ENCODE peak calls at places on chromosome 1, in five cellular contexts. O is stomach, K is K562, P is Panc1, E is suprapubic skin. V is an unnamed sample.

GRCh38 chr1:148372731-148373130 is 110.4 kb downstream of the PPIAL4G start:
- DNase-seq in O (no peak), K (no peak), P (no peak), E (no peak), V (no peak)

GRCh38 chr1:198890531-198890930 is 251.7 kb downstream of the PTPRC start:
- DNase-seq in O (no peak), K (no peak), P (peak; percentile 59), E (no peak), V (no peak)

GRCh38 chr1:191913234-191913948 is 244.9 kb upstream of the RGS18 start:
- DNase-seq in O (no peak), K (no peak), P (no peak), E (no peak), V (no peak)

GRCh38 chr1:46535063-46535462 is 16.4 kb downstream of the KNCN start:
- DNase-seq in O (peak; percentile 56), K (peak; percentile 74), P (peak; percentile 25), E (no peak), V (peak; percentile 51)

GRCh38 chr1:100277866-100278265 is 11.8 kb downstream of the RTCA start:
- DNase-seq in O (no peak), K (no peak), P (no peak), E (no peak), V (no peak)

GRCh38 chr1:231233735-231234417 is 7.1 kb upstream of the GNPAT start:
- DNase-seq in O (peak; percentile 51), K (no peak), P (no peak), E (no peak), V (no peak)

GRCh38 chr1:102687383-102687782 is 420.9 kb downstream of the COL11A1 start:
- DNase-seq in O (no peak), K (no peak), P (no peak), E (no peak), V (no peak)

GRCh38 chr1:152185544-152186391 is 26.7 kb upstream of the RPTN start:
- DNase-seq in O (peak; percentile 29), K (peak; percentile 41), P (no peak), E (no peak), V (peak; percentile 45)

GRCh38 chr1:54340876-54341275 is 65.3 kb downstream of the SSBP3 start:
- DNase-seq in O (no peak), K (no peak), P (no peak), E (no peak), V (no peak)

GRCh38 chr1:151593651-151594625 is 17.9 kb upstream of the SNX27 start:
- DNase-seq in O (peak; percentile 92), K (peak; percentile 74), P (no peak), E (peak; percentile 89), V (peak; percentile 21)

GRCh38 chr1:172451002-172451443 is 7.2 kb upstream of the PIGC start:
- DNase-seq in O (peak; percentile 43), K (peak; percentile 42), P (no peak), E (no peak), V (no peak)

GRCh38 chr1:37474051-37474696 is at the start of gene ZC3H12A:
- DNase-seq in O (peak; percentile 96), K (peak; percentile 99), P (no peak), E (peak; percentile 95), V (peak; percentile 86)

GRCh38 chr1:248858096-248858890 is 592 bp downstream of the ZNF692 start:
- DNase-seq in O (peak; percentile 85), K (peak; percentile 69), P (no peak), E (no peak), V (peak; percentile 61)

GRCh38 chr1:213416461-213417224 is 365.6 kb downstream of the RPS6KC1 start:
- DNase-seq in O (no peak), K (no peak), P (no peak), E (no peak), V (no peak)

GRCh38 chr1:108845991-108846390 is 10.9 kb downstream of the AKNAD1 start:
- DNase-seq in O (no peak), K (no peak), P (no peak), E (no peak), V (no peak)

GRCh38 chr1:169163059-169163458 is 56.6 kb downstream of the ATP1B1 start:
- DNase-seq in O (no peak), K (no peak), P (no peak), E (no peak), V (no peak)

GRCh38 chr1:92922378-92923035 is 38.8 kb downstream of the DIPK1A start:
- DNase-seq in O (no peak), K (peak; percentile 75), P (no peak), E (no peak), V (no peak)

GRCh38 chr1:214670098-214670497 is 67.1 kb downstream of the CENPF start:
- DNase-seq in O (peak; percentile 33), K (no peak), P (no peak), E (no peak), V (no peak)

GRCh38 chr1:13766906-13767564 is 67.0 kb downstream of the PRDM2 start:
- DNase-seq in O (no peak), K (no peak), P (no peak), E (no peak), V (no peak)

DNA sequence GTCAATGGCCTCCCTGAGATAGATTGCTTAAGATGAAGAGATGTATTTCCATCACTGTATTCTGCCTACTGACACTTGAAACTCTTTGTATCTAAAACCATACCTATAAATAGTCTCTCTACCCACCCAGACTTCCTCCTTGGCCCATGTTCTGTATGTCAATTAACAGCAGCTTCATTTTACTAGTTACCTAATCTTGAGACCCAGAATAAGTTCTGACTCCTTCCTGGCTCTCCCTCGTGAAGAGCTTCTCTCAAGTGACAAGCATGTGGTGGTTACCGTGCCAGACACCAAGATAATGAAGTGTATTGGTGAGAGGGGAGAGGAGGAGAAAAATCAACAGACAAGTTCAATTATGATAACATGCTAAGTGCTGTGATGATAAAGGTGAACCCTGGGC is 128.8 kb upstream of the RAVER2 start:
- DNase-seq in O (no peak), K (no peak), P (no peak), E (no peak), V (no peak)
- H3K4me3 ChIP-seq in O (no peak overlapping the region), K (no peak overlapping the region), P (no peak overlapping the region), E (no peak overlapping the region), V (no peak overlapping the region)

DNA sequence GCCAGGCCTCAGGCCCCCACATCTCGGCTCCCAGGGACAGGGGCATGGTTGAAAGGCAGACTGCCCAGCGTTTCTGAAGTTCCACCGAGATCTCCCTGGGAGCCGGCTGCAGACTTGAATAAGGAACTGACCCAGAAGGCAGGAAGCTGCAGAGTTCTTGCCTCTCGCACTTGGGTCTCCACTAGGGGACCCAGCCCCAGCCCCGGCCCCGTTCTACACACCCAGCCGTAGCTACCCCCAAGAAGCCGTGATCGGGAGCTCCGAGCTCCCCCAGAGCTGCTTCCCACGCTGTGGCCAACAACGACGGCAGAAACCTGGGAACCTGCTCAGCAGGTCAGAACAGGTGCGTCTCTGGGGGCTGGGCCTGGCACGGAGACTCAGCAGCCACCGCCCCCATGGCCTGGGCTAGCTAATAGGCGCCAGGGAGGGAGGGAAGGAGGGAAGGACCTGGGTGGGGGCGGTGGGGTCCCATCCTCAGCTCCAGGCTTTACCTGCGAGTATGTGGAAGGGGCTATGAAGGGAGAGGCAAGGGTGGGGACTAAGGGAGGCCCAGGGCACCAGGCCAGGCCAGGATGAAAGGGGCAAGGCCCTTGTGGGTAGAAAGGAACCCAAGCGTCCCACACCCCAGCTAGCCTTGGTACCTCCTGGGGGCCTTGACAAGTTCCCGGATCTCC is at the start of gene NECTIN4:
- DNase-seq in O (peak; percentile 87), K (no peak), P (no peak), E (peak; percentile 79), V (no peak)
- TF ChIP-seq POLR2AphosphoS5 in O (no peak), K (no peak), P (no peak), E (peak; percentile 75), V (no peak)

GRCh38 chr1:40306296-40306695 is 10.8 kb downstream of the COL9A2 start:
- DNase-seq in O (peak; percentile 54), K (no peak), P (no peak), E (peak; percentile 40), V (no peak)
- H3K4me3 ChIP-seq in O (no peak overlapping the region), K (no peak overlapping the region), P (no peak overlapping the region), E (no peak overlapping the region), V (no peak overlapping the region)

GRCh38 chr1:59442492-59442891 is 145.6 kb downstream of the FGGY start:
- DNase-seq in O (no peak), K (no peak), P (no peak), E (no peak), V (no peak)

GRCh38 chr1:59443355-59443754 is 146.5 kb downstream of the FGGY start:
- DNase-seq in O (no peak), K (no peak), P (no peak), E (no peak), V (no peak)

GRCh38 chr1:59445040-59445439 is 148.1 kb downstream of the FGGY start:
- DNase-seq in O (peak; percentile 49), K (no peak), P (no peak), E (no peak), V (no peak)

GRCh38 chr1:59444520-59444919 is 147.6 kb downstream of the FGGY start:
- DNase-seq in O (no peak), K (no peak), P (no peak), E (no peak), V (no peak)

GRCh38 chr1:59446257-59446901 is 149.5 kb downstream of the FGGY start:
- DNase-seq in O (no peak), K (no peak), P (no peak), E (no peak), V (no peak)
- TF ChIP-seq POLR2AphosphoS5 in O (no peak), K (no peak), P (no peak), E (no peak), V (no peak)

DNA sequence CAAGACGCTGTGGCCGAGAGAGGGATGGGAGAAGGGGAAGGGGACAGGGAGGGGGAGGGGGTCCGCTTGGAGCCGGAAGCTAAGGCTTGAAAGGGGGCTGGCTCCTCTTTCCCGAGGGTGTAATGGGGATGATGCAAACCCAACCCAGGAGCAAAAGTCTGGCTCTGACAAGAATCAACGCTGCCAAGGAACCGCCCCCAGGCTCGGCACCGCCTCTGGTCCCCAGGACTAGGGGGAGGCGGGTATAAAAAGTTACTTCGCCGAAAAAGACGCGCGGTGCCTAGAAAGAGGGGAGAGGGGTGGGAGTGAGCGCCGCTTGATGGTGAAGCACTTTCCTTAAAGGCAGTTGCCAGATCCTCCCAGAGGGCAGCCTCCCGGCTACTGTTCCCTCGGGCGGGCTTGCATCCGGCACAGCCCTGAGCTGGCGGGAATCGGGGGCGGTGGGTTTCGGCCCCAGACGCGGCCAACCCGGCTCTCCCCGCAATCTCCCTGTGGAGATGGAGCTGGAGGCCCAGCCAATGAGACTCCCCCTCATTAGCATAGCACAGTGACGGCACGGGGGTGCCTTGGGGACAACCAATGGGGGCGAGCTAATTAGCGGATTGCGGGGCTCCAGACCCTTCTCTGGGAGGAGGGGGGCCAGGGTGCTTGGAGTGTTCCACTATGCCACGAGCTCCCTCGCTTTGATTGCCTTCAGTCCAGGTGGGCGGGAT is at the start of gene KCNT2:
- DNase-seq in O (peak; percentile 25), K (peak; percentile 22), P (no peak), E (peak; percentile 84), V (no peak)
- H3K4me3 ChIP-seq in O (peak within 1 kb of the TSS; percentile 48), K (peak within 1 kb of the TSS; percentile 21), P (peak within 1 kb of the TSS; percentile 51), E (peak within 1 kb of the TSS; percentile 55), V (no peak within 1 kb of the TSS)

DNA sequence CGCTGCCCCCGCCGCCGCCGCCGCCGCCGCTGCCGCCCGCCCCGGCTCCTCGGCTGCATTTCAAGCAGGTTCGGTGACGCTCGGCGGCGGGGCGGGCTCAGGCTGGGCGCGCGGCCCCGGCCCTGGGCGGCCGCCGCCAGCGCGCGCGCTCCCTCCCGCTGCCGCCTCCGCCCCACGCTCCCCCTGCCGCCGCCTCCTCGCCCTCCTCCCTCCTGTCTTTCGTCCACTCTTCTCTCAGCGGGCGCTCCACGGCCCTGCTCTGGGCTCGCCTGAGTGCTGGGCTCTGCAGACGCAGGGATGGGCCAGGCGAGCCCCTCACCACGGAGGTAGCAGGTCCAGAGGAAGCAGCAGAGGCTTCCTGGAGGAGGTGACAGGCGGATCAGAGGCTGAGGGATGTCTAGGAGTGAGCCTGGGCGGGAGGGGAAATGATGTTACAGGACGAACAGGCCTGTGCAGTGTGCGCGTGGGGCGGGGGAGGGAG is at the start of gene LRP8:
- DNase-seq in O (peak; percentile 73), K (peak; percentile 92), P (no peak), E (no peak), V (peak; percentile 72)
- TF ChIP-seq POLR2AphosphoS5 in O (no peak), K (no peak), P (no peak), E (no peak), V (no peak)

V was measured in HL-60.